ENCODE peak calls at places on chromosomes 12 and 14, in eight cellular contexts. U, L, F, M, W, B, X and O are unnamed samples.

GRCh38 chr12:21337453-21337852 is 2.7 kb upstream of the SLCO1A2 start:
- DNase-seq in X (no peak), B (no peak), F (no peak), L (no peak), W (no peak), U (no peak), M (no peak), O (no peak)

GRCh38 chr12:24591079-24591626 is 357.7 kb downstream of the BCAT1 start:
- DNase-seq in B (no peak), U (no peak), F (no peak), X (no peak), W (no peak), L (no peak), M (no peak), O (peak)

GRCh38 chr12:98592825-98593322 is 612 bp upstream of the SLC25A3 start:
- DNase-seq in L (no peak), W (no peak), X (no peak), F (no peak), U (no peak), M (no peak), B (no peak), O (peak)

GRCh38 chr14:70707138-70708038 is 65.7 kb downstream of the TTC9 start:
- DNase-seq in X (peak), W (peak), M (peak), L (no peak), B (no peak), U (no peak), F (peak), O (peak)

GRCh38 chr12:112944028-112944690 is 5.9 kb downstream of the OAS3 start:
- DNase-seq in M (no peak), W (no peak), U (no peak), L (no peak), X (no peak), F (no peak), B (no peak), O (peak)

GRCh38 chr12:83954071-83954789 is 958.4 kb downstream of the SLC6A15 start:
- DNase-seq in U (no peak), M (no peak), W (no peak), B (no peak), L (peak), F (no peak), X (no peak), O (no peak)

GRCh38 chr14:24241829-24242443 is 487 bp downstream of the TINF2 start:
- DNase-seq in X (peak), W (no peak), F (peak), U (peak), M (peak), B (no peak), L (peak), O (peak)

GRCh38 chr12:92424338-92424737 is 278.5 kb upstream of the PLEKHG7 start:
- DNase-seq in X (no peak), M (no peak), B (no peak), U (no peak), F (no peak), W (no peak), L (no peak), O (peak)

GRCh38 chr12:98532687-98533304 is 17.4 kb downstream of the TMPO start:
- DNase-seq in W (no peak), X (no peak), B (no peak), M (peak), F (no peak), U (no peak), L (peak), O (peak)

GRCh38 chr14:23121401-23121800 is 2.3 kb upstream of the CEBPE start:
- DNase-seq in F (peak), W (no peak), M (no peak), L (peak), X (peak), U (no peak), B (no peak), O (no peak)

GRCh38 chr12:120055639-120056038 is 60.9 kb downstream of the RAB35 start:
- DNase-seq in B (no peak), F (no peak), W (no peak), L (no peak), U (no peak), X (no peak), M (no peak), O (peak)

GRCh38 chr14:35826952-35827416 is 846 bp downstream of the BRMS1L start:
- DNase-seq in F (no peak), W (no peak), L (no peak), U (no peak), M (no peak), X (no peak), B (no peak), O (no peak)

GRCh38 chr14:64825006-64825405 is 54.7 kb downstream of the SPTB start:
- DNase-seq in F (no peak), B (no peak), M (no peak), L (no peak), X (no peak), W (no peak), U (no peak), O (no peak)
- TF ChIP-seq CTCF in F (no peak), B (no peak), M (no peak), L (no peak), X (no peak), W (no peak), U (no peak), O (no peak)

DNA sequence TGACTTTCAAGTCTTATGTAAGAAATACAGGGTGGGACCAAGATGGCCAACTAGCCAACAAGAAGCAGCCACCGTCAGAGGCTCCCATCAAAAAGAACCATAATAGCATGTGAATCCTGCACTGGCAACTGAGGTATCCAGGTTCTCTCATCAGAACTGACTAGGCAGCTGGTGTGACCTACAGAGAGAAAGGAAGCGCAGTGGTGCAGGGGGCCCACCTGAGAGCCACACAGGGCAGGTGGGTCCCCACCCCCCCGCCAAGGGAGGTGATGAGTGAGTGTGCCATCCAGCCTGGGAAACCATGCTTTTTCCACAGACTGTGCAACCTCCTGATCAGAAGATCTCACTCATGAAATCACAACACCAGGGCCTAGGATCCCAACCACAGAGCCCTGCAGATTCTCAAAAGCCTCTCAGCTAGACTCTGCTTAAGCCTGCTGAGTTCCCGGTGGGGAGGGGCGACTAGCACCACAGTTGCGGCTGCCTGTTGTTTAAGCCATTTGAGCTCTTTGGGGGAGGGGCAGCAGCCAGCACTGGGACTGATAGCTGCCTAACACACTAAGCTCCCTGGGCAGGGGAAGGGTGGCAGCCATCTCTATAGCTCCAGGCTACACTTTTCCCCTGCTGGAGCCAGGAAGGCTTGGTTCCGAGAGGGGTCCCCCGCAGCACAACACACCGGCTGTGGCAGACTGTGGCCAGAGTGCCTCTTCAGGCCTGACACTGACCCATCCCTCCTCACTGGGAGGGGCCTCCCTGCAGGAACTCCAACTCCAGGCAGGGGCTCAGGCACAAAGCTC is 75.3 kb downstream of the GARIN6 start:
- DNase-seq in X (no peak), L (peak), B (no peak), W (no peak), U (no peak), F (no peak), M (no peak), O (no peak)
- TF ChIP-seq CTCF in X (no peak), L (no peak), B (no peak), W (no peak), U (no peak), F (no peak), M (no peak), O (no peak)

DNA sequence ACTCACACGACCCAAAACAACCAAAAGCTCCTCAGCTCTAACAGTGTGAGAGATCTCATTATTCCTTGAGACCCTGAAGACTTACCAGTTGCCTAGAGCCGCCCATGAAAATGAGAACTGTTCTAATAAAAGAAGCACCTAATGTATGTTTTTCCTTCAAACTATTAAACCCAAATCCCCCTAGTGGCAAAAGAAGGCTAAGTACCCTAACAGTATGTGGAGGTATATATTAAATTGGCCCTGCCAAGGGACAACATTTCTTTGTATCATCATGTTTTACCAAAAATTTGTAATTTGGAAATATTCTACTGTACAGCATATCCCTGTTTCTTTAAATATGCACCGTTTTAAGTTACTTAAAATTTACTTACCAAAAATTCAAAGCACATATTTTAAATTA is 38.0 kb upstream of the PPFIA2 start:
- DNase-seq in X (no peak), U (no peak), M (no peak), B (no peak), L (peak), W (no peak), F (no peak), O (peak)
- TF ChIP-seq CTCF in X (no peak), U (peak), M (peak), B (peak), L (peak), W (peak), F (peak), O (peak)

DNA sequence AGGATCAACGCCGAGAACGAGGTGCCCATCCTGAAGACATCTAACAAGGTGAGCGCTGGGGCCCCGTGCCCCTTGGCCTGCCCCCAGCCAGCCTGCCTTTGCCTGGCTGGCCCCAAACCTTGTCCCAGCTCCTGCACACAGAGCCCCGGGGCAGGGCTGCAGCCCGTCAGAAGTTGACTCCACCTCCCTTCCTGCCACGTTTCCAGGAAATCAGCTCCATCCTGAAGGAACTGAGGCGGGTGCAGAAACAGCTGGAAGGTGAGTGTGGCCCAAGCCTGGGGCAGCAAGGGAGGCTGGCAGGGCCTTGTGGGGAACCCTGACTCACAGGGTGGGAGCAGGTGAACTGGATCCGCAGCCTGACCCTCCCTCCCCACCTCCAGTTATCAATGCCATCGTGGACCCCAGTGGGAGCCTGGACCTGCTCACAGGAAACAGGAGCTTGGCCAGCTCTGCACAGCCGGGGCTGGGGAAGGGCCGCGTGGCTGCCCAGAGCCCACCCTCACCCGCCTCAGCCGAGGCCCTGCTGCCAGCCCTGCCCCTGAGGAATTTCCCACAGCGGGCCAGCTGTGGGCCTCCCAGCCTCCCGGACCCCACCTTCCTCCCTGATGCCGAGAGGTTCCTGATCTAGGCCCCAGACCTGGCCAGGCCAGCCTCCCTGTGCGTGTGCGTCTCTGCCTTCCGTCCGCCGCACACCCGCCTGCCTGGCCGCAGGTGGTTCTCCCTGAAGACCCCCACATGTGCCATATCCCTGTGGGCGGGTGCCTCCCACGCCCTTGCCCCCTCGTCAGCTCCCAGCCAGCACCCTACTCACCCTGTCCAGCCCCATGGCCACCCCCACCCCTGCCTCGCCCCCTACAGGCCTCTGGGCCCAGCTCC is 29.5 kb downstream of the CEP170B start:
- DNase-seq in L (no peak), B (no peak), W (no peak), X (no peak), F (no peak), M (no peak), U (peak), O (no peak)
- TF ChIP-seq CTCF in L (no peak), B (no peak), W (no peak), X (no peak), F (no peak), M (no peak), U (no peak), O (no peak)

GRCh38 chr12:26065451-26065850 is 59.4 kb downstream of the BHLHE41 start:
- DNase-seq in L (no peak), X (no peak), M (no peak), W (no peak), U (no peak), B (no peak), F (no peak), O (no peak)

GRCh38 chr12:26062566-26062965 is 62.3 kb downstream of the BHLHE41 start:
- DNase-seq in F (no peak), W (no peak), U (no peak), X (no peak), M (no peak), B (no peak), L (no peak), O (peak)

GRCh38 chr12:26068503-26068902 is 56.3 kb downstream of the BHLHE41 start:
- DNase-seq in L (no peak), B (no peak), W (no peak), U (no peak), X (no peak), M (no peak), F (no peak), O (no peak)
- TF ChIP-seq CTCF in L (no peak), B (no peak), W (no peak), U (no peak), X (no peak), M (no peak), F (no peak), O (no peak)